ENCODE peak calls at places on chromosome 7, in four cellular contexts. One of them, this sample, is unnamed.

GRCh38 chr7:96061844-96062243 is 260.1 kb downstream of the SLC25A13 start:
- DNase-seq in H1: no peak
- DNase-seq in IMR-90: no peak
- DNase-seq in H9: no peak
- DNase-seq in this sample: no peak

GRCh38 chr7:39735903-39736302 is 112.5 kb downstream of the RALA start:
- DNase-seq in H9: no peak
- DNase-seq in IMR-90: peak
- DNase-seq in H1: no peak
- DNase-seq in this sample: peak

GRCh38 chr7:132655071-132655761 is 78.9 kb upstream of the PLXNA4 start:
- DNase-seq in IMR-90: no peak
- DNase-seq in H1: no peak
- DNase-seq in H9: peak
- DNase-seq in this sample: peak

GRCh38 chr7:130560972-130561371 is 69.1 kb downstream of the MEST start:
- DNase-seq in H1: peak
- DNase-seq in H9: no peak
- DNase-seq in IMR-90: peak
- DNase-seq in this sample: peak

GRCh38 chr7:158042156-158042880 is 545.3 kb downstream of the PTPRN2 start:
- DNase-seq in IMR-90: no peak
- DNase-seq in H9: no peak
- DNase-seq in H1: no peak
- DNase-seq in this sample: no peak

GRCh38 chr7:86644282-86645173 is 819 bp downstream of the GRM3 start:
- DNase-seq in H9: peak
- DNase-seq in H1: no peak
- DNase-seq in IMR-90: no peak
- DNase-seq in this sample: peak

GRCh38 chr7:49893131-49893530 is 119.7 kb downstream of the VWC2 start:
- DNase-seq in H1: no peak
- DNase-seq in IMR-90: no peak
- DNase-seq in H9: no peak
- DNase-seq in this sample: no peak

GRCh38 chr7:136079934-136080333 is 102.8 kb upstream of the MTPN start:
- DNase-seq in IMR-90: no peak
- DNase-seq in H1: no peak
- DNase-seq in H9: no peak
- DNase-seq in this sample: no peak

GRCh38 chr7:39164887-39165286 is 187.2 kb downstream of the POU6F2 start:
- DNase-seq in IMR-90: no peak
- DNase-seq in H9: no peak
- DNase-seq in H1: no peak
- DNase-seq in this sample: no peak

GRCh38 chr7:29146082-29146706 is at the start of gene CPVL:
- DNase-seq in H1: peak
- DNase-seq in H9: peak
- DNase-seq in IMR-90: no peak
- DNase-seq in this sample: peak

GRCh38 chr7:6271694-6272371 is 591 bp downstream of the CYTH3 start:
- DNase-seq in H1: no peak
- DNase-seq in IMR-90: no peak
- DNase-seq in H9: no peak
- DNase-seq in this sample: no peak

GRCh38 chr7:24604640-24605039 is 31.4 kb downstream of the PALS2 start:
- DNase-seq in H9: peak
- DNase-seq in IMR-90: no peak
- DNase-seq in H1: peak
- DNase-seq in this sample: peak

GRCh38 chr7:42939457-42940240 is 7.5 kb downstream of the MRPL32 start:
- DNase-seq in H9: no peak
- DNase-seq in H1: no peak
- DNase-seq in IMR-90: no peak
- DNase-seq in this sample: no peak

GRCh38 chr7:122691569-122692235 is 7.2 kb downstream of the RNF133 start:
- DNase-seq in H9: no peak
- DNase-seq in H1: no peak
- DNase-seq in IMR-90: no peak
- DNase-seq in this sample: no peak

GRCh38 chr7:123633553-123633952 is 22.1 kb upstream of the LMOD2 start:
- DNase-seq in IMR-90: peak
- DNase-seq in H9: no peak
- DNase-seq in H1: no peak
- DNase-seq in this sample: no peak

GRCh38 chr7:139629392-139630082 is 106.1 kb downstream of the CLEC2L start:
- DNase-seq in IMR-90: no peak
- DNase-seq in H1: no peak
- DNase-seq in H9: no peak
- DNase-seq in this sample: peak

GRCh38 chr7:36182854-36183604 is 30.0 kb downstream of the EEPD1 start:
- DNase-seq in H9: no peak
- DNase-seq in IMR-90: no peak
- DNase-seq in H1: no peak
- DNase-seq in this sample: no peak

GRCh38 chr7:157494506-157495176 is 157.8 kb downstream of the DNAJB6 start:
- DNase-seq in H9: no peak
- DNase-seq in H1: no peak
- DNase-seq in IMR-90: no peak
- DNase-seq in this sample: no peak

GRCh38 chr7:92875719-92876118 is 39.3 kb upstream of the CDK6 start:
- DNase-seq in H9: no peak
- DNase-seq in H1: no peak
- DNase-seq in IMR-90: peak
- DNase-seq in this sample: no peak

GRCh38 chr7:74479961-74480829 is 26.5 kb downstream of the GTF2IRD1 start:
- DNase-seq in H9: peak
- DNase-seq in IMR-90: peak
- DNase-seq in H1: peak
- DNase-seq in this sample: peak

GRCh38 chr7:149759111-149759510 is 14.3 kb downstream of the ZNF467 start:
- DNase-seq in H9: no peak
- DNase-seq in IMR-90: no peak
- DNase-seq in H1: no peak
- DNase-seq in this sample: no peak

GRCh38 chr7:96303105-96303685 is 18.7 kb downstream of the SLC25A13 start:
- DNase-seq in H9: no peak
- DNase-seq in H1: no peak
- DNase-seq in IMR-90: peak
- DNase-seq in this sample: peak

GRCh38 chr7:13258386-13258785 is 571.0 kb downstream of the ARL4A start:
- DNase-seq in H1: no peak
- DNase-seq in IMR-90: no peak
- DNase-seq in H9: no peak
- DNase-seq in this sample: no peak
- H4K5ac ChIP-seq in H1: no peak
- H4K5ac ChIP-seq in IMR-90: no peak
- H4K5ac ChIP-seq in H9: no peak
- H4K5ac ChIP-seq in this sample: no peak

GRCh38 chr7:90736316-90736715 is 140.2 kb downstream of the CDK14 start:
- DNase-seq in H9: no peak
- DNase-seq in IMR-90: no peak
- DNase-seq in H1: no peak
- DNase-seq in this sample: no peak

GRCh38 chr7:90740364-90740763 is 144.2 kb downstream of the CDK14 start:
- DNase-seq in H9: no peak
- DNase-seq in H1: no peak
- DNase-seq in IMR-90: no peak
- DNase-seq in this sample: no peak

GRCh38 chr7:90738249-90738648 is 142.1 kb downstream of the CDK14 start:
- DNase-seq in H1: no peak
- DNase-seq in IMR-90: no peak
- DNase-seq in H9: no peak
- DNase-seq in this sample: no peak

GRCh38 chr7:90736968-90737939 is 141.1 kb downstream of the CDK14 start:
- DNase-seq in H1: no peak
- DNase-seq in H9: no peak
- DNase-seq in IMR-90: no peak
- DNase-seq in this sample: peak

DNA sequence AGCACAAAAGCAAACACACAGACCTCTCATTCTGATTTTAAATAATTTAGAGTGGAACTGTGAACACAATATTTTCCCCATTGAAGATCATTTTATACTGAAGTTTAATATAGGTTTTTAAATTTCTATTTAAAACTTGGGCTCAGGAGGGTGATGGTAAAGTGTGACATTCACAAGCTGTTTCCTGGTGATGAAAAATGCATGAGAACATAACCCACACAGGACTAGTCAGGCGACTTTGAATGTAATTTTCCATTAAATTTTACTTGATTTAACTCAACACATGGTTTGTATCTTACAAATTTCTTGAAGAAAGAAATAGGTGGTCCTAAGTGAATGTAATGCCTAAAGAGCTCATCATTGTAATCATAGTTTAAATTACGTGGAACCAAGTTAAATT is 143.6 kb downstream of the CDK14 start:
- DNase-seq in IMR-90: no peak
- DNase-seq in H9: no peak
- DNase-seq in H1: no peak
- DNase-seq in this sample: no peak
- H4K5ac ChIP-seq in IMR-90: no peak
- H4K5ac ChIP-seq in H9: no peak
- H4K5ac ChIP-seq in H1: no peak
- H4K5ac ChIP-seq in this sample: no peak

DNA sequence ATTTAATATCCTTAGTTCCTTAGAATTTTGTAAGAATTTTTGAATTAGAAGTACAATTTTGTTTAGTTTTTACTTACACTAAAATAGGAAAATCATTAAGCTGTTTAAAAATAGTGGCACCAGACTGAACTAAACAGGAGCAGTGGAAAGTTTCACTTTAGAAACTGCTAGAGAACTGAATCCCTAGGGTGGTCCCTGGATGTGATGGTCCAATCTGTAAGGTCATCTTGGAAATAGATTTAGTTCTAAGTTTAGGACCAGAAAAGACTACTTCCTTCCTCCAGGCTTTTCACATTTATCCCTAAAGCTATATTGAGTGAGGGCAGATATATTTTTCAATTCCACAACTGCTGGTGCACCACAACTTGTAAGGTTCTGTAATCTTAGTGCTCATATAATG is 19.0 kb downstream of the RPA3 start:
- DNase-seq in H1: no peak
- DNase-seq in IMR-90: no peak
- DNase-seq in H9: no peak
- DNase-seq in this sample: no peak
- H4K5ac ChIP-seq in H1: no peak
- H4K5ac ChIP-seq in IMR-90: peak
- H4K5ac ChIP-seq in H9: no peak
- H4K5ac ChIP-seq in this sample: no peak

DNA sequence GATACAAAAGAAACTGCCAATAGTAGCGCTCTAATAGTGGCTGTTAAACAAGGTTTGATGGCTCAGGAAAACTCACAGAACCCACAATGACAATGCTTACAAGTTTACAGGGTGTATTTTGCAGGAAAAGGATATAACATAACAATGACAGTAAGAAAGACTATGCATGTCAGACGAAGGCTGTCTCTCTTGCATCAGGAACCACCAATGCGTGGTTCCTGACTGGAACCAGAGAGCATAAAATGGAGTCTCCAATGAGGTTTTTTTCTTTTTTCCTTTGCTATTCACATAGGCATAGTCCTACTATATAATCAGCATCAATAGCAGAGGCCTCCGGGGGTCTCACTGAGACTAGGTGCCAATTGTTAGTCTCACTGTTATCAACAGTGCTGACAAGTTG is 120.4 kb upstream of the STEAP1 start:
- DNase-seq in H9: no peak
- DNase-seq in IMR-90: no peak
- DNase-seq in H1: no peak
- DNase-seq in this sample: no peak
- H4K5ac ChIP-seq in H9: no peak
- H4K5ac ChIP-seq in IMR-90: no peak
- H4K5ac ChIP-seq in H1: no peak
- H4K5ac ChIP-seq in this sample: no peak

GRCh38 chr7:23133797-23134196 is 28.2 kb downstream of the KLHL7 start:
- DNase-seq in IMR-90: no peak
- DNase-seq in H9: no peak
- DNase-seq in H1: no peak
- DNase-seq in this sample: no peak
- H4K5ac ChIP-seq in IMR-90: no peak
- H4K5ac ChIP-seq in H9: no peak
- H4K5ac ChIP-seq in H1: no peak
- H4K5ac ChIP-seq in this sample: no peak

GRCh38 chr7:68070992-68071391 is 1074.4 kb downstream of the TYW1 start:
- DNase-seq in IMR-90: no peak
- DNase-seq in H9: no peak
- DNase-seq in H1: no peak
- DNase-seq in this sample: no peak
- H4K5ac ChIP-seq in IMR-90: no peak
- H4K5ac ChIP-seq in H9: no peak
- H4K5ac ChIP-seq in H1: no peak
- H4K5ac ChIP-seq in this sample: no peak

GRCh38 chr7:107236857-107237256 is 68.1 kb downstream of the HBP1 start:
- DNase-seq in H9: no peak
- DNase-seq in IMR-90: peak
- DNase-seq in H1: no peak
- DNase-seq in this sample: no peak
- H4K5ac ChIP-seq in H9: no peak
- H4K5ac ChIP-seq in IMR-90: no peak
- H4K5ac ChIP-seq in H1: no peak
- H4K5ac ChIP-seq in this sample: no peak

DNA sequence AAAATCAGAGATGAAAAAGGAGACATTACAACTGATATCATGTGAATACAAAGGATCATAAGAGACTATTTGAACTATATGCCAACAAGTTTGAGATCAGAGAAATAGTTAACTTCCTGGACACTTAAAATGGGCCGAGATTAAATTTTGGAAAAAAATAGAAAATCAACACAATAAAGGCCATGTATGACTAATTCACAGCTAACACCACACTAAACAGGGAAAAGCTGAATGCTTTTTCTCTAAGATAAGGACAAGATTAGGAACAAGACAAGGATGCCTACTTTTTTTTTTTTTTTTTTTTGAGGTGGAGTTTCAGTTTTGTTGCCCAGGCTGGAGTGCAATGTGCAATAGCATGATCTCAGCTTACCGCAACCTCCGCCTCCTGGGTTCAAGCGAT is 151.4 kb upstream of the MAGI2 start:
- DNase-seq in H1: no peak
- DNase-seq in IMR-90: no peak
- DNase-seq in H9: no peak
- DNase-seq in this sample: no peak
- H4K5ac ChIP-seq in H1: no peak
- H4K5ac ChIP-seq in IMR-90: no peak
- H4K5ac ChIP-seq in H9: no peak
- H4K5ac ChIP-seq in this sample: no peak

GRCh38 chr7:45081670-45081974 is 7.1 kb downstream of the NACAD start:
- DNase-seq in IMR-90: no peak
- DNase-seq in H1: no peak
- DNase-seq in H9: no peak
- DNase-seq in this sample: no peak
- H4K5ac ChIP-seq in IMR-90: no peak
- H4K5ac ChIP-seq in H1: no peak
- H4K5ac ChIP-seq in H9: no peak
- H4K5ac ChIP-seq in this sample: no peak